ENCODE peak calls at places on chromosomes 7 and 10, in five cellular contexts. One of them, this sample, is unnamed.

GRCh38 chr7:70756789-70757188 is 375.2 kb upstream of the GALNT17 start:
- DNase-seq in tibial nerve: no peak
- DNase-seq in fibroblast of lung: no peak
- DNase-seq in PC-3: no peak
- DNase-seq in esophagus squamous epithelium: no peak
- DNase-seq in this sample: no peak

GRCh38 chr7:95267754-95268153 is 56.6 kb downstream of the PON1 start:
- DNase-seq in esophagus squamous epithelium: no peak
- DNase-seq in PC-3: peak; percentile 36
- DNase-seq in tibial nerve: no peak
- DNase-seq in fibroblast of lung: no peak
- DNase-seq in this sample: no peak

GRCh38 chr10:49109669-49110335 is 5.5 kb downstream of the VSTM4 start:
- DNase-seq in esophagus squamous epithelium: no peak
- DNase-seq in tibial nerve: peak; percentile 42
- DNase-seq in PC-3: no peak
- DNase-seq in fibroblast of lung: peak; percentile 67
- DNase-seq in this sample: peak; percentile 51

GRCh38 chr7:7843972-7844371 is 124.6 kb upstream of the GLCCI1 start:
- DNase-seq in tibial nerve: no peak
- DNase-seq in fibroblast of lung: no peak
- DNase-seq in esophagus squamous epithelium: no peak
- DNase-seq in PC-3: no peak
- DNase-seq in this sample: no peak

GRCh38 chr7:32901629-32902028 is 10.1 kb upstream of the KBTBD2 start:
- DNase-seq in PC-3: no peak
- DNase-seq in tibial nerve: no peak
- DNase-seq in esophagus squamous epithelium: no peak
- DNase-seq in fibroblast of lung: no peak
- DNase-seq in this sample: no peak

GRCh38 chr7:45179666-45180065 is 22.1 kb downstream of the RAMP3 start:
- DNase-seq in PC-3: no peak
- DNase-seq in tibial nerve: no peak
- DNase-seq in fibroblast of lung: no peak
- DNase-seq in esophagus squamous epithelium: no peak
- DNase-seq in this sample: no peak

GRCh38 chr7:80134536-80135305 is at the start of gene GNAI1:
- DNase-seq in PC-3: peak; percentile 81
- DNase-seq in fibroblast of lung: peak; percentile 81
- DNase-seq in tibial nerve: no peak
- DNase-seq in esophagus squamous epithelium: no peak
- DNase-seq in this sample: peak; percentile 69

GRCh38 chr10:131723601-131724530 is 176.9 kb upstream of the PPP2R2D start:
- DNase-seq in fibroblast of lung: no peak
- DNase-seq in tibial nerve: no peak
- DNase-seq in PC-3: no peak
- DNase-seq in esophagus squamous epithelium: no peak
- DNase-seq in this sample: no peak

GRCh38 chr10:95346715-95347401 is 56.1 kb upstream of the PDLIM1 start:
- DNase-seq in PC-3: peak; percentile 14
- DNase-seq in tibial nerve: no peak
- DNase-seq in fibroblast of lung: no peak
- DNase-seq in esophagus squamous epithelium: no peak
- DNase-seq in this sample: no peak

GRCh38 chr10:119652361-119652760 is 1.2 kb downstream of the BAG3 start:
- DNase-seq in tibial nerve: no peak
- DNase-seq in PC-3: peak; percentile 57
- DNase-seq in fibroblast of lung: peak; percentile 83
- DNase-seq in esophagus squamous epithelium: no peak
- DNase-seq in this sample: peak; percentile 15

GRCh38 chr10:49419005-49419404 is 23.1 kb upstream of the DRGX start:
- DNase-seq in tibial nerve: no peak
- DNase-seq in PC-3: peak; percentile 100
- DNase-seq in fibroblast of lung: no peak
- DNase-seq in esophagus squamous epithelium: no peak
- DNase-seq in this sample: no peak

GRCh38 chr10:25982107-25982506 is 48.1 kb downstream of the MYO3A start:
- DNase-seq in esophagus squamous epithelium: no peak
- DNase-seq in fibroblast of lung: no peak
- DNase-seq in PC-3: no peak
- DNase-seq in tibial nerve: no peak
- DNase-seq in this sample: no peak

GRCh38 chr10:4755286-4756009 is 70.6 kb upstream of the AKR1E2 start:
- DNase-seq in esophagus squamous epithelium: no peak
- DNase-seq in fibroblast of lung: no peak
- DNase-seq in PC-3: no peak
- DNase-seq in tibial nerve: no peak
- DNase-seq in this sample: no peak

GRCh38 chr10:95525033-95525418 is 36.1 kb downstream of the SORBS1 start:
- DNase-seq in tibial nerve: no peak
- DNase-seq in PC-3: no peak
- DNase-seq in fibroblast of lung: no peak
- DNase-seq in esophagus squamous epithelium: no peak
- DNase-seq in this sample: no peak

GRCh38 chr10:116848032-116848911 is 1.0 kb upstream of the ENO4 start:
- DNase-seq in fibroblast of lung: no peak
- DNase-seq in PC-3: no peak
- DNase-seq in esophagus squamous epithelium: no peak
- DNase-seq in tibial nerve: no peak
- DNase-seq in this sample: no peak

GRCh38 chr10:43968076-43968475 is 319.4 kb upstream of the ZNF32 start:
- DNase-seq in esophagus squamous epithelium: no peak
- DNase-seq in PC-3: no peak
- DNase-seq in tibial nerve: no peak
- DNase-seq in fibroblast of lung: no peak
- DNase-seq in this sample: no peak

GRCh38 chr7:149662591-149663095 is 110.7 kb downstream of the ZNF467 start:
- DNase-seq in esophagus squamous epithelium: no peak
- DNase-seq in tibial nerve: no peak
- DNase-seq in PC-3: peak; percentile 77
- DNase-seq in fibroblast of lung: peak; percentile 55
- DNase-seq in this sample: peak; percentile 92

GRCh38 chr7:14734839-14735321 is 167.7 kb downstream of the DGKB start:
- DNase-seq in fibroblast of lung: no peak
- DNase-seq in PC-3: peak; percentile 16
- DNase-seq in esophagus squamous epithelium: no peak
- DNase-seq in tibial nerve: no peak
- DNase-seq in this sample: no peak

GRCh38 chr10:129952771-129953489 is 11.1 kb downstream of the EBF3 start:
- DNase-seq in tibial nerve: no peak
- DNase-seq in esophagus squamous epithelium: no peak
- DNase-seq in PC-3: no peak
- DNase-seq in fibroblast of lung: no peak
- DNase-seq in this sample: no peak

GRCh38 chr7:116525298-116525912 is 569 bp downstream of the CAV1 start:
- DNase-seq in fibroblast of lung: no peak
- DNase-seq in PC-3: peak; percentile 44
- DNase-seq in esophagus squamous epithelium: no peak
- DNase-seq in tibial nerve: peak; percentile 28
- DNase-seq in this sample: peak; percentile 30

GRCh38 chr10:79948976-79949722 is at the start of gene SFTPD:
- DNase-seq in fibroblast of lung: no peak
- DNase-seq in tibial nerve: no peak
- DNase-seq in esophagus squamous epithelium: no peak
- DNase-seq in PC-3: peak; percentile 69
- DNase-seq in this sample: no peak

GRCh38 chr10:28734940-28735759 is 57.8 kb downstream of the BAMBI start:
- DNase-seq in fibroblast of lung: peak; percentile 97
- DNase-seq in tibial nerve: no peak
- DNase-seq in esophagus squamous epithelium: no peak
- DNase-seq in PC-3: peak; percentile 96
- DNase-seq in this sample: peak; percentile 89

GRCh38 chr7:112866424-112866823 is 76.2 kb upstream of the TMEM168 start:
- DNase-seq in PC-3: no peak
- DNase-seq in tibial nerve: no peak
- DNase-seq in fibroblast of lung: no peak
- DNase-seq in esophagus squamous epithelium: no peak
- DNase-seq in this sample: no peak

GRCh38 chr7:101707587-101707986 is 78.5 kb upstream of the MYL10 start:
- DNase-seq in fibroblast of lung: no peak
- DNase-seq in esophagus squamous epithelium: no peak
- DNase-seq in tibial nerve: no peak
- DNase-seq in PC-3: no peak
- DNase-seq in this sample: no peak
- H3K4me3 ChIP-seq in fibroblast of lung: no peak overlapping the region
- H3K4me3 ChIP-seq in esophagus squamous epithelium: no peak overlapping the region
- H3K4me3 ChIP-seq in tibial nerve: no peak overlapping the region
- H3K4me3 ChIP-seq in PC-3: no peak overlapping the region
- H3K4me3 ChIP-seq in this sample: no peak overlapping the region

GRCh38 chr7:139570626-139571025 is 47.1 kb downstream of the CLEC2L start:
- DNase-seq in PC-3: no peak
- DNase-seq in esophagus squamous epithelium: no peak
- DNase-seq in fibroblast of lung: no peak
- DNase-seq in tibial nerve: no peak
- DNase-seq in this sample: no peak
- H3K36me3 ChIP-seq in PC-3: peaks cover 13% of the 10 kb centered on the region
- H3K36me3 ChIP-seq in esophagus squamous epithelium: peaks cover 17% of the 10 kb centered on the region
- H3K36me3 ChIP-seq in fibroblast of lung: peaks cover 10% of the 10 kb centered on the region
- H3K36me3 ChIP-seq in tibial nerve: no peaks in the 10 kb centered on the region
- H3K36me3 ChIP-seq in this sample: no peaks in the 10 kb centered on the region

GRCh38 chr10:1174022-1174421 is 117.8 kb downstream of the WDR37 start:
- DNase-seq in esophagus squamous epithelium: no peak
- DNase-seq in fibroblast of lung: no peak
- DNase-seq in tibial nerve: no peak
- DNase-seq in PC-3: no peak
- DNase-seq in this sample: no peak
- H3K9me3 ChIP-seq in esophagus squamous epithelium: no peaks in the 10 kb centered on the region
- H3K9me3 ChIP-seq in fibroblast of lung: no peaks in the 10 kb centered on the region
- H3K9me3 ChIP-seq in tibial nerve: no peaks in the 10 kb centered on the region
- H3K9me3 ChIP-seq in PC-3: no peaks in the 10 kb centered on the region
- H3K9me3 ChIP-seq in this sample: no peaks in the 10 kb centered on the region

DNA sequence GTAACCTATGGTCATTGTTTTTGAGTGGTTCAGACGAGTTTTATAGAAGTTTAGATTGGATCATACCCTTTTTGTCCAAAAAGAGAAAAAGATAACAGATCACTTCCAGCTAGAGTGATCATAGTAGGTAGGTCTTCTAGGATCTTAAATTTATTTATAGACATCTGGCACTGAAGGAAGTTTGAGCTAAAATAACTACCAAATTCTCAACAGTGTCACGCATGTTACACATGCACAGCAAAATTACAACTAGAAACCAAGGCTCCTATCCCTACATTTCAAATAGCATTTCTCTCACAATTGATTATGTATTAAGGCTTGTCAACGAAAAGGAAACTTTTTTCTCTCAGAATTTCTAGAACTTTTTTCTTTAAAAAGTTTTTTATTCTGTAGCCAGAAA is 2.3 kb downstream of the CALU start:
- DNase-seq in fibroblast of lung: no peak
- DNase-seq in esophagus squamous epithelium: no peak
- DNase-seq in tibial nerve: no peak
- DNase-seq in PC-3: no peak
- DNase-seq in this sample: no peak
- H3K4me3 ChIP-seq in fibroblast of lung: peak overlapping the region; percentile 99
- H3K4me3 ChIP-seq in esophagus squamous epithelium: no peak overlapping the region
- H3K4me3 ChIP-seq in tibial nerve: peak overlapping the region; percentile 67
- H3K4me3 ChIP-seq in PC-3: peak overlapping the region; percentile 96
- H3K4me3 ChIP-seq in this sample: peak overlapping the region; percentile 93

GRCh38 chr10:125003901-125004467 is 62.1 kb downstream of the ZRANB1 start:
- DNase-seq in fibroblast of lung: no peak
- DNase-seq in esophagus squamous epithelium: no peak
- DNase-seq in PC-3: no peak
- DNase-seq in tibial nerve: no peak
- DNase-seq in this sample: no peak

GRCh38 chr10:125005312-125006187 is 63.6 kb downstream of the ZRANB1 start:
- DNase-seq in tibial nerve: no peak
- DNase-seq in PC-3: no peak
- DNase-seq in esophagus squamous epithelium: no peak
- DNase-seq in fibroblast of lung: no peak
- DNase-seq in this sample: no peak

GRCh38 chr10:125003146-125003900 is 61.4 kb downstream of the ZRANB1 start:
- DNase-seq in esophagus squamous epithelium: no peak
- DNase-seq in tibial nerve: no peak
- DNase-seq in fibroblast of lung: no peak
- DNase-seq in PC-3: no peak
- DNase-seq in this sample: no peak

GRCh38 chr10:125006188-125006680 is 64.3 kb downstream of the ZRANB1 start:
- DNase-seq in esophagus squamous epithelium: no peak
- DNase-seq in tibial nerve: no peak
- DNase-seq in fibroblast of lung: no peak
- DNase-seq in PC-3: no peak
- DNase-seq in this sample: no peak

GRCh38 chr10:125004571-125005311 is 62.8 kb downstream of the ZRANB1 start:
- DNase-seq in fibroblast of lung: no peak
- DNase-seq in PC-3: no peak
- DNase-seq in esophagus squamous epithelium: no peak
- DNase-seq in tibial nerve: no peak
- DNase-seq in this sample: no peak
- H3K36me3 ChIP-seq in fibroblast of lung: peaks cover 15% of the 10 kb centered on the region
- H3K36me3 ChIP-seq in PC-3: no peaks in the 10 kb centered on the region
- H3K36me3 ChIP-seq in esophagus squamous epithelium: no peaks in the 10 kb centered on the region
- H3K36me3 ChIP-seq in tibial nerve: no peaks in the 10 kb centered on the region
- H3K36me3 ChIP-seq in this sample: peaks cover 34% of the 10 kb centered on the region

DNA sequence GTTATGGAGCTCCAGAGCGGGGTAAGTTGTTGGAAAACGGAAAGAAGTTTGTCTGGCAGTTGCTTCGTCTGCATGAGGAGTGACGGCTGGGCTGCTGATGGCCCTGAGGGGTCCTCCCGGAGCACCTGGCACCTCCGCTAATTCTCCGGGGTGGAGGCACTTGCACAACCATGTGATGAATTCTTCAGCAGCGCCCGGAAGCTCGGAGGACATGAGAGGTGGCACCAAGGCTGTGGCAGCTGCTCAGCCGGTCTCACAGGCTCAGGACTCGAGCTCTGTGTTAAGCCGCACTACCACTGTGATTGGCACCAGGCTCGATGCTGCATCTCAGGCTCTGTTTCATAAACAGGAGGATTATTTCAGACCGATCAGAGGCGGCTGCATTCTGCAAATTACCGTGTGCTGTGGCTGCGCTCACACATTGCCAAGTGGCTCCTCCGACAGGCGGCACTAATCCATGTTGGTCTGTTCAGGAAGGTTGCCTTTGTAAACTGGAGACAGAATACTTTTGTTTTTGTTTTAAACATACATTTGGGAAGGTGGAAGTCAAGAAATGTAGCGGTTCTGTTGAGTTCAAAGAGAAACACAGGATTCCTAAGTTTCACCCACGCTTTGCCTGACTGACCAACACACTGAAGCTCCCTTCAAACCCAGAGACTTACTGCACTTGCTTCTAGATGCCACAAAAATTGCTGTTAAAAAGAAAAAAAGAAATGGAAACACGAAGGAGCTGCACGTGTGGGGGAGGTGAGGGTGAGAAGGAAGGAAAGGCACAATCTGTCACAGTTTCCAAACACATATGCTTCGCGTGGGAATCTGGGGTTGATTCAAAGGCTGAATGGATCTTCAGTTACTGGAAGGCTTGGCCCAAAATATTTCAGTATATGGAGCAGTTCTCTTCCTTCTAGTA is 495.4 kb downstream of the DNAJB6 start:
- DNase-seq in PC-3: no peak
- DNase-seq in fibroblast of lung: no peak
- DNase-seq in tibial nerve: no peak
- DNase-seq in esophagus squamous epithelium: no peak
- DNase-seq in this sample: no peak
- H3K9me3 ChIP-seq in PC-3: no peaks in the 10 kb centered on the region
- H3K9me3 ChIP-seq in fibroblast of lung: no peaks in the 10 kb centered on the region
- H3K9me3 ChIP-seq in tibial nerve: no peaks in the 10 kb centered on the region
- H3K9me3 ChIP-seq in esophagus squamous epithelium: no peaks in the 10 kb centered on the region
- H3K9me3 ChIP-seq in this sample: no peaks in the 10 kb centered on the region

This sample was measured in MG63.